ENCODE peak calls at places on chromosome 3, in nine cellular contexts. One of them, this sample, is unnamed.
A peak's percentile ranks its signal among the peaks of the same experiment; 100 is the strongest.

GRCh38 chr3:11604139-11604895 is 39.4 kb downstream of the VGLL4 start:
- DNase-seq in fibroblast of lung: peak; percentile 78
- DNase-seq in neural crest cell: no peak
- DNase-seq in GM23338: no peak
- DNase-seq in thyroid gland: no peak
- DNase-seq in WTC11: no peak
- DNase-seq in GM20000: no peak
- DNase-seq in omental fat pad: no peak
- DNase-seq in epithelial cell of esophagus: no peak
- DNase-seq in this sample: no peak

GRCh38 chr3:158167737-158168469 is 58.0 kb downstream of the RSRC1 start:
- DNase-seq in fibroblast of lung: peak; percentile 98
- DNase-seq in neural crest cell: no peak
- DNase-seq in GM23338: no peak
- DNase-seq in thyroid gland: no peak
- DNase-seq in WTC11: no peak
- DNase-seq in GM20000: no peak
- DNase-seq in omental fat pad: no peak
- DNase-seq in epithelial cell of esophagus: peak; percentile 95
- DNase-seq in this sample: no peak

GRCh38 chr3:77329161-77329560 is 289.3 kb downstream of the ROBO2 start:
- DNase-seq in fibroblast of lung: peak; percentile 0
- DNase-seq in neural crest cell: no peak
- DNase-seq in GM23338: no peak
- DNase-seq in thyroid gland: no peak
- DNase-seq in WTC11: no peak
- DNase-seq in GM20000: no peak
- DNase-seq in omental fat pad: no peak
- DNase-seq in epithelial cell of esophagus: no peak
- DNase-seq in this sample: no peak

GRCh38 chr3:113231827-113232253 is 20.5 kb downstream of the BOC start:
- DNase-seq in fibroblast of lung: peak; percentile 94
- DNase-seq in neural crest cell: no peak
- DNase-seq in GM23338: peak; percentile 23
- DNase-seq in thyroid gland: peak; percentile 77
- DNase-seq in WTC11: no peak
- DNase-seq in GM20000: no peak
- DNase-seq in omental fat pad: no peak
- DNase-seq in epithelial cell of esophagus: peak; percentile 91
- DNase-seq in this sample: no peak

GRCh38 chr3:52403955-52404354 is 40.9 kb downstream of the SEMA3G start:
- DNase-seq in fibroblast of lung: no peak
- DNase-seq in neural crest cell: no peak
- DNase-seq in GM23338: no peak
- DNase-seq in thyroid gland: no peak
- DNase-seq in WTC11: no peak
- DNase-seq in GM20000: no peak
- DNase-seq in omental fat pad: no peak
- DNase-seq in epithelial cell of esophagus: no peak
- DNase-seq in this sample: no peak

GRCh38 chr3:171535799-171536198 is 75.6 kb upstream of the TNIK start:
- DNase-seq in fibroblast of lung: no peak
- DNase-seq in neural crest cell: no peak
- DNase-seq in GM23338: no peak
- DNase-seq in thyroid gland: no peak
- DNase-seq in WTC11: no peak
- DNase-seq in GM20000: no peak
- DNase-seq in omental fat pad: no peak
- DNase-seq in epithelial cell of esophagus: no peak
- DNase-seq in this sample: no peak

GRCh38 chr3:63876260-63876659 is 12.6 kb downstream of the ATXN7 start:
- DNase-seq in fibroblast of lung: no peak
- DNase-seq in neural crest cell: no peak
- DNase-seq in GM23338: no peak
- DNase-seq in thyroid gland: no peak
- DNase-seq in WTC11: no peak
- DNase-seq in GM20000: no peak
- DNase-seq in omental fat pad: no peak
- DNase-seq in epithelial cell of esophagus: no peak
- DNase-seq in this sample: no peak

GRCh38 chr3:167679526-167679925 is 25.8 kb upstream of the WDR49 start:
- DNase-seq in fibroblast of lung: no peak
- DNase-seq in neural crest cell: no peak
- DNase-seq in GM23338: no peak
- DNase-seq in thyroid gland: no peak
- DNase-seq in WTC11: no peak
- DNase-seq in GM20000: no peak
- DNase-seq in omental fat pad: no peak
- DNase-seq in epithelial cell of esophagus: no peak
- DNase-seq in this sample: no peak

GRCh38 chr3:100871307-100871706 is 121.9 kb downstream of the ABI3BP start:
- DNase-seq in fibroblast of lung: no peak
- DNase-seq in neural crest cell: no peak
- DNase-seq in GM23338: no peak
- DNase-seq in thyroid gland: no peak
- DNase-seq in WTC11: no peak
- DNase-seq in GM20000: no peak
- DNase-seq in omental fat pad: no peak
- DNase-seq in epithelial cell of esophagus: no peak
- DNase-seq in this sample: no peak

GRCh38 chr3:24259901-24260512 is 234.6 kb downstream of the THRB start:
- DNase-seq in fibroblast of lung: peak; percentile 69
- DNase-seq in neural crest cell: no peak
- DNase-seq in GM23338: no peak
- DNase-seq in thyroid gland: no peak
- DNase-seq in WTC11: no peak
- DNase-seq in GM20000: no peak
- DNase-seq in omental fat pad: no peak
- DNase-seq in epithelial cell of esophagus: no peak
- DNase-seq in this sample: no peak

GRCh38 chr3:123773681-123774431 is 110.3 kb downstream of the MYLK start:
- DNase-seq in fibroblast of lung: peak; percentile 82
- DNase-seq in neural crest cell: no peak
- DNase-seq in GM23338: no peak
- DNase-seq in thyroid gland: no peak
- DNase-seq in WTC11: no peak
- DNase-seq in GM20000: no peak
- DNase-seq in omental fat pad: no peak
- DNase-seq in epithelial cell of esophagus: no peak
- DNase-seq in this sample: no peak

GRCh38 chr3:127796751-127797150 is 25.6 kb downstream of the MGLL start:
- DNase-seq in fibroblast of lung: no peak
- DNase-seq in neural crest cell: no peak
- DNase-seq in GM23338: no peak
- DNase-seq in thyroid gland: peak; percentile 21
- DNase-seq in WTC11: no peak
- DNase-seq in GM20000: no peak
- DNase-seq in omental fat pad: no peak
- DNase-seq in epithelial cell of esophagus: no peak
- DNase-seq in this sample: no peak

GRCh38 chr3:50652709-50653108 is 22.0 kb upstream of the DOCK3 start:
- DNase-seq in fibroblast of lung: no peak
- DNase-seq in neural crest cell: no peak
- DNase-seq in GM23338: peak; percentile 77
- DNase-seq in thyroid gland: peak; percentile 27
- DNase-seq in WTC11: peak; percentile 70
- DNase-seq in GM20000: peak; percentile 56
- DNase-seq in omental fat pad: no peak
- DNase-seq in epithelial cell of esophagus: peak; percentile 54
- DNase-seq in this sample: peak; percentile 33

GRCh38 chr3:52102934-52103333 is 46.6 kb upstream of the DUSP7 start:
- DNase-seq in fibroblast of lung: no peak
- DNase-seq in neural crest cell: no peak
- DNase-seq in GM23338: no peak
- DNase-seq in thyroid gland: no peak
- DNase-seq in WTC11: no peak
- DNase-seq in GM20000: no peak
- DNase-seq in omental fat pad: no peak
- DNase-seq in epithelial cell of esophagus: no peak
- DNase-seq in this sample: no peak

GRCh38 chr3:32443471-32443870 is 51.8 kb downstream of the CMTM7 start:
- DNase-seq in fibroblast of lung: peak; percentile 94
- DNase-seq in neural crest cell: no peak
- DNase-seq in GM23338: no peak
- DNase-seq in thyroid gland: no peak
- DNase-seq in WTC11: no peak
- DNase-seq in GM20000: no peak
- DNase-seq in omental fat pad: no peak
- DNase-seq in epithelial cell of esophagus: peak; percentile 93
- DNase-seq in this sample: no peak

GRCh38 chr3:38541800-38542199 is 45.7 kb downstream of the EXOG start:
- DNase-seq in fibroblast of lung: no peak
- DNase-seq in neural crest cell: no peak
- DNase-seq in GM23338: no peak
- DNase-seq in thyroid gland: no peak
- DNase-seq in WTC11: no peak
- DNase-seq in GM20000: no peak
- DNase-seq in omental fat pad: no peak
- DNase-seq in epithelial cell of esophagus: no peak
- DNase-seq in this sample: no peak

GRCh38 chr3:4722103-4722502 is 229.0 kb downstream of the ITPR1 start:
- DNase-seq in fibroblast of lung: peak; percentile 83
- DNase-seq in neural crest cell: no peak
- DNase-seq in GM23338: peak; percentile 28
- DNase-seq in thyroid gland: peak; percentile 39
- DNase-seq in WTC11: no peak
- DNase-seq in GM20000: peak; percentile 61
- DNase-seq in omental fat pad: no peak
- DNase-seq in epithelial cell of esophagus: peak; percentile 85
- DNase-seq in this sample: no peak

GRCh38 chr3:78867409-78868372 is 900.1 kb downstream of the ROBO1 start:
- DNase-seq in fibroblast of lung: peak; percentile 81
- DNase-seq in neural crest cell: no peak
- DNase-seq in GM23338: no peak
- DNase-seq in thyroid gland: no peak
- DNase-seq in WTC11: no peak
- DNase-seq in GM20000: no peak
- DNase-seq in omental fat pad: no peak
- DNase-seq in epithelial cell of esophagus: no peak
- DNase-seq in this sample: no peak

GRCh38 chr3:12965999-12966846 is 107.0 kb downstream of the IQSEC1 start:
- DNase-seq in fibroblast of lung: peak; percentile 15
- DNase-seq in neural crest cell: no peak
- DNase-seq in GM23338: no peak
- DNase-seq in thyroid gland: no peak
- DNase-seq in WTC11: no peak
- DNase-seq in GM20000: no peak
- DNase-seq in omental fat pad: no peak
- DNase-seq in epithelial cell of esophagus: no peak
- DNase-seq in this sample: no peak

GRCh38 chr3:168250415-168250861 is 154.7 kb upstream of the GOLIM4 start:
- DNase-seq in fibroblast of lung: peak; percentile 11
- DNase-seq in neural crest cell: no peak
- DNase-seq in GM23338: no peak
- DNase-seq in thyroid gland: no peak
- DNase-seq in WTC11: no peak
- DNase-seq in GM20000: peak; percentile 23
- DNase-seq in omental fat pad: no peak
- DNase-seq in epithelial cell of esophagus: peak; percentile 2
- DNase-seq in this sample: peak; percentile 4

GRCh38 chr3:72388117-72388516 is 460.1 kb downstream of the SHQ1 start:
- DNase-seq in fibroblast of lung: no peak
- DNase-seq in neural crest cell: no peak
- DNase-seq in GM23338: no peak
- DNase-seq in thyroid gland: no peak
- DNase-seq in WTC11: no peak
- DNase-seq in GM20000: no peak
- DNase-seq in omental fat pad: no peak
- DNase-seq in epithelial cell of esophagus: no peak
- DNase-seq in this sample: no peak
- TF ChIP-seq CTCF in fibroblast of lung: no peak
- TF ChIP-seq CTCF in neural crest cell: no peak
- TF ChIP-seq CTCF in GM23338: no peak
- TF ChIP-seq CTCF in thyroid gland: no peak
- TF ChIP-seq CTCF in WTC11: no peak
- TF ChIP-seq CTCF in GM20000: no peak
- TF ChIP-seq CTCF in omental fat pad: no peak
- TF ChIP-seq CTCF in epithelial cell of esophagus: no peak
- TF ChIP-seq CTCF in this sample: no peak

GRCh38 chr3:149527531-149528343 is 53.2 kb downstream of the TM4SF4 start:
- DNase-seq in fibroblast of lung: no peak
- DNase-seq in neural crest cell: no peak
- DNase-seq in GM23338: no peak
- DNase-seq in thyroid gland: peak; percentile 37
- DNase-seq in WTC11: no peak
- DNase-seq in GM20000: no peak
- DNase-seq in omental fat pad: no peak
- DNase-seq in epithelial cell of esophagus: peak; percentile 26
- DNase-seq in this sample: peak; percentile 31
- TF ChIP-seq CTCF in fibroblast of lung: peak; percentile 40
- TF ChIP-seq CTCF in neural crest cell: no peak
- TF ChIP-seq CTCF in GM23338: peak; percentile 63
- TF ChIP-seq CTCF in thyroid gland: peak; percentile 27
- TF ChIP-seq CTCF in WTC11: no peak
- TF ChIP-seq CTCF in GM20000: no peak
- TF ChIP-seq CTCF in omental fat pad: no peak
- TF ChIP-seq CTCF in epithelial cell of esophagus: peak; percentile 18
- TF ChIP-seq CTCF in this sample: no peak

GRCh38 chr3:106007512-106007911 is 138.7 kb upstream of the CBLB start:
- DNase-seq in fibroblast of lung: no peak
- DNase-seq in neural crest cell: no peak
- DNase-seq in GM23338: no peak
- DNase-seq in thyroid gland: no peak
- DNase-seq in WTC11: no peak
- DNase-seq in GM20000: no peak
- DNase-seq in omental fat pad: no peak
- DNase-seq in epithelial cell of esophagus: no peak
- DNase-seq in this sample: no peak
- TF ChIP-seq CTCF in fibroblast of lung: no peak
- TF ChIP-seq CTCF in neural crest cell: no peak
- TF ChIP-seq CTCF in GM23338: no peak
- TF ChIP-seq CTCF in thyroid gland: no peak
- TF ChIP-seq CTCF in WTC11: no peak
- TF ChIP-seq CTCF in GM20000: no peak
- TF ChIP-seq CTCF in omental fat pad: no peak
- TF ChIP-seq CTCF in epithelial cell of esophagus: no peak
- TF ChIP-seq CTCF in this sample: no peak

DNA sequence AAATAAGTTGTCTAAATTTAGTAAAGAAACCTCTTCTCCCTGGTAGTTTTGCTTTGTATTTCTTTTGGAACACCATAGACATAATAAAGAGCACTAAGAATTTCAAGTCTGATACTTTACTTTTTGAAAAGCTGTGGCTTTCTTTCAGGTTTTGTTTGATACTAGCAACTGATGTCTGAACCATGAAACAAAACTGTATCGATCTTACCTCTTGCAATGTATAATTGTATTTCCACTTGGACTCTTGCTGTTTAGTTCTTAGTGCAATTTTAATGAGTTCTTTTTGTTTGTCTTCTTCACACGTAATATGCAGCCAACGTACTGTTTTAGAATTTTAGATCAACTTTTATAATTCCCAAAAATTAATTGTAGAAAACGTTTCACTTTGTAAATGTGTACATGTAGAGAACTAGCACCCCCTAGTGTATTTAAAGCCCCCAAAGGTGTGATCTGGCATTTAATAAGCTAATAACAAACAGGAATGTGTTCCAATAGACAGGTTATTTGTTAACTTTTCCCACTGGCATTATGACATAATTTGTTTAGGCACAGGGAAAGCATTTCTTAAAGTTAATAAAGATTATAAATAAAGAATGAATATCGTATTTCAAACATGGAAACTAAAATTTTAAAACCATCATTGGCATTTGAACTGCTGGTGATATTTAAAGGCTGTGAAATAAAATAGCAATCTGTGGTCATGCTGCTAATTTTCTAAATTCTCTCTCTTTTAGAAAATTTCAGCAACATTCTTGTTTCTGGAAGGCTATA is 289.1 kb upstream of the DNAJC19 start:
- DNase-seq in fibroblast of lung: no peak
- DNase-seq in neural crest cell: no peak
- DNase-seq in GM23338: peak; percentile 21
- DNase-seq in thyroid gland: no peak
- DNase-seq in WTC11: no peak
- DNase-seq in GM20000: peak; percentile 8
- DNase-seq in omental fat pad: no peak
- DNase-seq in epithelial cell of esophagus: no peak
- DNase-seq in this sample: no peak
- TF ChIP-seq CTCF in fibroblast of lung: no peak
- TF ChIP-seq CTCF in neural crest cell: peak; percentile 60
- TF ChIP-seq CTCF in GM23338: peak; percentile 53
- TF ChIP-seq CTCF in thyroid gland: no peak
- TF ChIP-seq CTCF in WTC11: peak; percentile 20
- TF ChIP-seq CTCF in GM20000: no peak
- TF ChIP-seq CTCF in omental fat pad: no peak
- TF ChIP-seq CTCF in epithelial cell of esophagus: no peak
- TF ChIP-seq CTCF in this sample: no peak